ENCODE peak calls at places on chromosomes 4 and X, in six cellular contexts. One of them, this sample, is unnamed.
A peak's percentile ranks its signal among the peaks of the same experiment; 100 is the strongest.

GRCh38 chrX:24483596-24483995 is 18.5 kb downstream of the PDK3 start:
- DNase-seq in dorsolateral prefrontal cortex: no peak
- DNase-seq in WTC11: no peak
- DNase-seq in bronchial epithelial cell: no peak
- DNase-seq in suprapubic skin: no peak
- DNase-seq in body of pancreas: no peak
- DNase-seq in this sample: no peak

GRCh38 chr4:185638548-185639301 is 103.4 kb upstream of the PDLIM3 start:
- DNase-seq in dorsolateral prefrontal cortex: no peak
- DNase-seq in WTC11: peak; percentile 39
- DNase-seq in bronchial epithelial cell: no peak
- DNase-seq in suprapubic skin: no peak
- DNase-seq in body of pancreas: no peak
- DNase-seq in this sample: no peak

GRCh38 chr4:40247350-40247749 is 50.5 kb downstream of the RHOH start:
- DNase-seq in dorsolateral prefrontal cortex: no peak
- DNase-seq in WTC11: no peak
- DNase-seq in bronchial epithelial cell: no peak
- DNase-seq in suprapubic skin: no peak
- DNase-seq in body of pancreas: peak; percentile 9
- DNase-seq in this sample: no peak

GRCh38 chr4:99715286-99715685 is 57.7 kb upstream of the C4orf54 start:
- DNase-seq in dorsolateral prefrontal cortex: no peak
- DNase-seq in WTC11: no peak
- DNase-seq in bronchial epithelial cell: peak; percentile 79
- DNase-seq in suprapubic skin: no peak
- DNase-seq in body of pancreas: no peak
- DNase-seq in this sample: no peak

GRCh38 chr4:55871299-55871800 is 17.9 kb downstream of the EXOC1 start:
- DNase-seq in dorsolateral prefrontal cortex: no peak
- DNase-seq in WTC11: no peak
- DNase-seq in bronchial epithelial cell: no peak
- DNase-seq in suprapubic skin: no peak
- DNase-seq in body of pancreas: no peak
- DNase-seq in this sample: no peak

GRCh38 chr4:184355111-184355604 is 119.2 kb downstream of the IRF2 start:
- DNase-seq in dorsolateral prefrontal cortex: no peak
- DNase-seq in WTC11: no peak
- DNase-seq in bronchial epithelial cell: peak; percentile 78
- DNase-seq in suprapubic skin: no peak
- DNase-seq in body of pancreas: no peak
- DNase-seq in this sample: peak; percentile 86

GRCh38 chr4:23945521-23946017 is 55.7 kb upstream of the PPARGC1A start:
- DNase-seq in dorsolateral prefrontal cortex: no peak
- DNase-seq in WTC11: no peak
- DNase-seq in bronchial epithelial cell: peak; percentile 90
- DNase-seq in suprapubic skin: peak; percentile 83
- DNase-seq in body of pancreas: peak; percentile 46
- DNase-seq in this sample: peak; percentile 1

GRCh38 chr4:143252478-143252877 is 67.8 kb downstream of the USP38 start:
- DNase-seq in dorsolateral prefrontal cortex: no peak
- DNase-seq in WTC11: no peak
- DNase-seq in bronchial epithelial cell: peak; percentile 85
- DNase-seq in suprapubic skin: no peak
- DNase-seq in body of pancreas: no peak
- DNase-seq in this sample: no peak

GRCh38 chr4:152166567-152166966 is 369.3 kb downstream of the FBXW7 start:
- DNase-seq in dorsolateral prefrontal cortex: no peak
- DNase-seq in WTC11: peak; percentile 56
- DNase-seq in bronchial epithelial cell: peak; percentile 13
- DNase-seq in suprapubic skin: no peak
- DNase-seq in body of pancreas: no peak
- DNase-seq in this sample: no peak

GRCh38 chr4:65482410-65482809 is 187.9 kb downstream of the EPHA5 start:
- DNase-seq in dorsolateral prefrontal cortex: no peak
- DNase-seq in WTC11: no peak
- DNase-seq in bronchial epithelial cell: peak; percentile 79
- DNase-seq in suprapubic skin: no peak
- DNase-seq in body of pancreas: no peak
- DNase-seq in this sample: no peak

GRCh38 chr4:72888331-72888730 is 181.2 kb downstream of the COX18 start:
- DNase-seq in dorsolateral prefrontal cortex: no peak
- DNase-seq in WTC11: no peak
- DNase-seq in bronchial epithelial cell: no peak
- DNase-seq in suprapubic skin: no peak
- DNase-seq in body of pancreas: no peak
- DNase-seq in this sample: no peak

GRCh38 chr4:82248903-82249632 is 124.7 kb downstream of the HNRNPD start:
- DNase-seq in dorsolateral prefrontal cortex: no peak
- DNase-seq in WTC11: no peak
- DNase-seq in bronchial epithelial cell: no peak
- DNase-seq in suprapubic skin: no peak
- DNase-seq in body of pancreas: no peak
- DNase-seq in this sample: no peak
- TF ChIP-seq CTCF in dorsolateral prefrontal cortex: no peak
- TF ChIP-seq CTCF in WTC11: no peak
- TF ChIP-seq CTCF in bronchial epithelial cell: no peak
- TF ChIP-seq CTCF in suprapubic skin: no peak
- TF ChIP-seq CTCF in body of pancreas: no peak
- TF ChIP-seq CTCF in this sample: no peak

GRCh38 chrX:130120746-130121504 is 10.6 kb upstream of the ELF4 start:
- DNase-seq in dorsolateral prefrontal cortex: peak; percentile 56
- DNase-seq in WTC11: peak; percentile 77
- DNase-seq in bronchial epithelial cell: peak; percentile 74
- DNase-seq in suprapubic skin: peak; percentile 86
- DNase-seq in body of pancreas: peak; percentile 64
- DNase-seq in this sample: peak; percentile 70
- TF ChIP-seq CTCF in dorsolateral prefrontal cortex: peak; percentile 46
- TF ChIP-seq CTCF in WTC11: peak; percentile 41
- TF ChIP-seq CTCF in bronchial epithelial cell: peak; percentile 69
- TF ChIP-seq CTCF in suprapubic skin: peak; percentile 34
- TF ChIP-seq CTCF in body of pancreas: peak; percentile 49
- TF ChIP-seq CTCF in this sample: peak; percentile 79

GRCh38 chrX:87583679-87584078 is 66.1 kb downstream of the KLHL4 start:
- DNase-seq in dorsolateral prefrontal cortex: no peak
- DNase-seq in WTC11: peak; percentile 61
- DNase-seq in bronchial epithelial cell: no peak
- DNase-seq in suprapubic skin: no peak
- DNase-seq in body of pancreas: peak; percentile 50
- DNase-seq in this sample: no peak
- TF ChIP-seq CTCF in dorsolateral prefrontal cortex: no peak
- TF ChIP-seq CTCF in WTC11: peak; percentile 39
- TF ChIP-seq CTCF in bronchial epithelial cell: peak; percentile 24
- TF ChIP-seq CTCF in suprapubic skin: no peak
- TF ChIP-seq CTCF in body of pancreas: peak; percentile 24
- TF ChIP-seq CTCF in this sample: peak; percentile 39

GRCh38 chrX:101022020-101022419 is 29.9 kb downstream of the TRMT2B start:
- DNase-seq in dorsolateral prefrontal cortex: no peak
- DNase-seq in WTC11: no peak
- DNase-seq in bronchial epithelial cell: peak; percentile 33
- DNase-seq in suprapubic skin: no peak
- DNase-seq in body of pancreas: no peak
- DNase-seq in this sample: no peak

GRCh38 chrX:101028562-101028961 is 23.3 kb downstream of the TRMT2B start:
- DNase-seq in dorsolateral prefrontal cortex: no peak
- DNase-seq in WTC11: no peak
- DNase-seq in bronchial epithelial cell: no peak
- DNase-seq in suprapubic skin: no peak
- DNase-seq in body of pancreas: no peak
- DNase-seq in this sample: no peak

GRCh38 chrX:101029665-101030064 is 22.2 kb downstream of the TRMT2B start:
- DNase-seq in dorsolateral prefrontal cortex: no peak
- DNase-seq in WTC11: no peak
- DNase-seq in bronchial epithelial cell: no peak
- DNase-seq in suprapubic skin: no peak
- DNase-seq in body of pancreas: no peak
- DNase-seq in this sample: no peak

DNA sequence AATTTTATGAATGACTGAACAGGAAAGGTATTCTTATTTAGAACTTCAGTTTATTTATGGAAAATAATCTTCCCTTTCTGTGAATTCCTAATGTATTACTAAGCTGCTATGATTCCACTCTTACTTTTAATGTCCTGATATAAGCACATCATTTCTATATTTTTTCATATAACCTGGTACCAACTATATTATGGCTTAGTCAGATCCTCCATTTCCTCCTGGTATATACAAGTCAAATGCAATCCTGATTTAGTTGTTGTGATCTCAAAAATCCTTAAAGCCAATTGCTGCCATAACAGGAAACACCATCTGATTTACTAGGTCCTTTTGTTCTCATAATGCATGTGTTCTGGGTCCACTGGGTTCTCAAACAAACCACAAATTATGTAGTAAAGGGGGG is 26.8 kb downstream of the TRMT2B start:
- DNase-seq in dorsolateral prefrontal cortex: no peak
- DNase-seq in WTC11: no peak
- DNase-seq in bronchial epithelial cell: no peak
- DNase-seq in suprapubic skin: no peak
- DNase-seq in body of pancreas: no peak
- DNase-seq in this sample: no peak
- TF ChIP-seq CTCF in dorsolateral prefrontal cortex: no peak
- TF ChIP-seq CTCF in WTC11: no peak
- TF ChIP-seq CTCF in bronchial epithelial cell: no peak
- TF ChIP-seq CTCF in suprapubic skin: no peak
- TF ChIP-seq CTCF in body of pancreas: no peak
- TF ChIP-seq CTCF in this sample: no peak

GRCh38 chr4:6988016-6988715 is 55.0 kb upstream of the TADA2B start:
- DNase-seq in dorsolateral prefrontal cortex: no peak
- DNase-seq in WTC11: no peak
- DNase-seq in bronchial epithelial cell: no peak
- DNase-seq in suprapubic skin: no peak
- DNase-seq in body of pancreas: no peak
- DNase-seq in this sample: no peak

GRCh38 chr4:6984611-6985115 is 58.5 kb upstream of the TADA2B start:
- DNase-seq in dorsolateral prefrontal cortex: no peak
- DNase-seq in WTC11: no peak
- DNase-seq in bronchial epithelial cell: no peak
- DNase-seq in suprapubic skin: no peak
- DNase-seq in body of pancreas: no peak
- DNase-seq in this sample: no peak

GRCh38 chr4:6987566-6987920 is 55.6 kb upstream of the TADA2B start:
- DNase-seq in dorsolateral prefrontal cortex: no peak
- DNase-seq in WTC11: no peak
- DNase-seq in bronchial epithelial cell: peak; percentile 88
- DNase-seq in suprapubic skin: no peak
- DNase-seq in body of pancreas: no peak
- DNase-seq in this sample: peak; percentile 42

GRCh38 chr4:6986067-6986780 is 56.9 kb upstream of the TADA2B start:
- DNase-seq in dorsolateral prefrontal cortex: peak; percentile 55
- DNase-seq in WTC11: no peak
- DNase-seq in bronchial epithelial cell: peak; percentile 18
- DNase-seq in suprapubic skin: no peak
- DNase-seq in body of pancreas: no peak
- DNase-seq in this sample: peak; percentile 74

DNA sequence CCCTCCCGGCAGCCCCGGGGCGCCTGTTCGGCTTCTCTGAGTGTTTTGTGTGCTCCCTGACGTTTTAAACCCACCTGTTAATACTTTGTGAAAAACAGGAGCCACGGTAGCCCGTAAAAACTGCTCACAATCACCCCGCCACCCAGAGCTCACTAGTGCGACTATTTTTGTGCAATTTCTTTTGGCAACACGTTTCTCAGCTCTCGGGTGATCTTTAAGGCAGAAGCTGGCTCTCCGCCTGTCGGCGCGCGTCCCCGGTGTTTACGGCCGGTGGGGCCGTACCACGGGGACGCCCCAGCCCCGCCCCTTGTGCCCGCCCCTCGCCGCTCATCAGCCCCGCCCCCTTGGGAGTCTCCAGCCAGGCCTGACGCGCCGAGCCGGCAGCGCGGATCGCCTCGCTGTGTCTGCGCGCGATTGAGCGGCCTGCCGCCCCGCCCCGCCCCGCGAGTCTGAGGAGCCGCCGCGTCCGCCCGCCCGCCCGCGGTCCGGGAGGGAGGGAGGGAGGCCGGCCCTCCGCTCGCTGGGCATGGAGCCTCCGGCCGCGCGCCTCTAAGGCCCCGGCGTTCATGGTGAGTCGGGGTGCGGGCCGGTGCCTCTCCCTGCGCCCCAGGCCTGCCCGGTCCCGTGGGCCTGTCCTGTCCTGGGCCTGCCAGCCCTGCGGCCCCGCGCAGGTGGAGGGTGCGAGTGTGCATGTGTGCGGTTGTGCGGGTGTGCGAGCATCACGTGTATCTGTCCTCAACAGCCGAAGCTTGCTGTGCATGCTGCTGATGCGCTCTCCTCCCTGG is 56.2 kb upstream of the TADA2B start:
- DNase-seq in dorsolateral prefrontal cortex: peak; percentile 94
- DNase-seq in WTC11: peak; percentile 94
- DNase-seq in bronchial epithelial cell: peak; percentile 70
- DNase-seq in suprapubic skin: peak; percentile 96
- DNase-seq in body of pancreas: peak; percentile 96
- DNase-seq in this sample: peak; percentile 89
- TF ChIP-seq CTCF in dorsolateral prefrontal cortex: no peak
- TF ChIP-seq CTCF in WTC11: no peak
- TF ChIP-seq CTCF in bronchial epithelial cell: peak; percentile 17
- TF ChIP-seq CTCF in suprapubic skin: no peak
- TF ChIP-seq CTCF in body of pancreas: no peak
- TF ChIP-seq CTCF in this sample: peak; percentile 27

GRCh38 chr4:94126669-94127068 is 81.0 kb upstream of the SMARCAD1 start:
- DNase-seq in dorsolateral prefrontal cortex: no peak
- DNase-seq in WTC11: no peak
- DNase-seq in bronchial epithelial cell: peak; percentile 20
- DNase-seq in suprapubic skin: no peak
- DNase-seq in body of pancreas: no peak
- DNase-seq in this sample: no peak
- TF ChIP-seq CTCF in dorsolateral prefrontal cortex: no peak
- TF ChIP-seq CTCF in WTC11: no peak
- TF ChIP-seq CTCF in bronchial epithelial cell: no peak
- TF ChIP-seq CTCF in suprapubic skin: no peak
- TF ChIP-seq CTCF in body of pancreas: no peak
- TF ChIP-seq CTCF in this sample: peak; percentile 33

GRCh38 chrX:56219702-56220101 is 12.5 kb upstream of the KLF8 start:
- DNase-seq in dorsolateral prefrontal cortex: no peak
- DNase-seq in WTC11: no peak
- DNase-seq in bronchial epithelial cell: peak; percentile 28
- DNase-seq in suprapubic skin: no peak
- DNase-seq in body of pancreas: no peak
- DNase-seq in this sample: no peak
- TF ChIP-seq CTCF in dorsolateral prefrontal cortex: no peak
- TF ChIP-seq CTCF in WTC11: no peak
- TF ChIP-seq CTCF in bronchial epithelial cell: peak; percentile 13
- TF ChIP-seq CTCF in suprapubic skin: no peak
- TF ChIP-seq CTCF in body of pancreas: no peak
- TF ChIP-seq CTCF in this sample: no peak

GRCh38 chrX:112367065-112367464 is 284.5 kb upstream of the TRPC5 start:
- DNase-seq in dorsolateral prefrontal cortex: no peak
- DNase-seq in WTC11: no peak
- DNase-seq in bronchial epithelial cell: no peak
- DNase-seq in suprapubic skin: no peak
- DNase-seq in body of pancreas: no peak
- DNase-seq in this sample: no peak

GRCh38 chrX:112368371-112368770 is 285.8 kb upstream of the TRPC5 start:
- DNase-seq in dorsolateral prefrontal cortex: no peak
- DNase-seq in WTC11: peak; percentile 11
- DNase-seq in bronchial epithelial cell: no peak
- DNase-seq in suprapubic skin: no peak
- DNase-seq in body of pancreas: no peak
- DNase-seq in this sample: no peak
- TF ChIP-seq CTCF in dorsolateral prefrontal cortex: no peak
- TF ChIP-seq CTCF in WTC11: no peak
- TF ChIP-seq CTCF in bronchial epithelial cell: no peak
- TF ChIP-seq CTCF in suprapubic skin: no peak
- TF ChIP-seq CTCF in body of pancreas: no peak
- TF ChIP-seq CTCF in this sample: no peak

This sample was measured in HFFc6.